ENCODE peak calls at places on chromosomes 16 and 17, in five cellular contexts. D is lung, F is hepatocyte, S is fibroblast of lung, M is psoas muscle. U is an unnamed sample. For H3K4me1, the result is how much of the 10 kb centered on the place peaks cover.

GRCh38 chr16:49801290-49801689 is 54.6 kb downstream of the ZNF423 start:
- DNase-seq in S (no peak), F (no peak), M (no peak), D (no peak), U (no peak)

GRCh38 chr16:80296034-80296433 is 244.8 kb upstream of the DYNLRB2 start:
- DNase-seq in F (no peak), M (no peak), D (no peak), S (no peak), U (no peak)

GRCh38 chr17:39676198-39676819 is 8.1 kb downstream of the PNMT start:
- DNase-seq in D (peak), M (no peak), F (no peak), S (no peak), U (peak)

GRCh38 chr16:87436225-87437172 is 44.4 kb downstream of the MAP1LC3B start:
- DNase-seq in F (no peak), D (no peak), M (peak), S (no peak), U (no peak)

GRCh38 chr16:49739381-49739780 is 116.5 kb downstream of the ZNF423 start:
- DNase-seq in S (no peak), M (no peak), F (no peak), D (no peak), U (no peak)

GRCh38 chr16:88678224-88678979 is 7.9 kb downstream of the SNAI3 start:
- DNase-seq in D (no peak), M (no peak), F (no peak), S (no peak), U (no peak)

GRCh38 chr17:59641799-59642484 is 22.2 kb downstream of the CLTC start:
- DNase-seq in F (no peak), M (no peak), S (no peak), D (no peak), U (no peak)

GRCh38 chr16:4392382-4393242 is 21.0 kb downstream of the VASN start:
- DNase-seq in D (no peak), F (peak), M (no peak), S (peak), U (no peak)

GRCh38 chr17:10116676-10117075 is 81.7 kb downstream of the GAS7 start:
- DNase-seq in F (no peak), S (no peak), D (no peak), M (no peak), U (no peak)

GRCh38 chr17:39820541-39820940 is 43.6 kb downstream of the IKZF3 start:
- DNase-seq in D (no peak), S (no peak), F (no peak), M (no peak), U (no peak)

GRCh38 chr16:8712589-8713361 is 38.4 kb downstream of the ABAT start:
- DNase-seq in D (no peak), F (peak), M (no peak), S (no peak), U (no peak)

GRCh38 chr17:82242977-82243647 is 14.3 kb downstream of the SLC16A3 start:
- DNase-seq in D (peak), F (peak), S (peak), M (peak), U (peak)

GRCh38 chr17:49494937-49495841 is at the start of gene NGFR:
- DNase-seq in M (peak), D (no peak), F (peak), S (no peak), U (peak)

GRCh38 chr17:50675190-50675589 is 32.5 kb downstream of the ANKRD40 start:
- DNase-seq in M (no peak), F (no peak), D (no peak), S (no peak), U (no peak)

GRCh38 chr17:56699186-56699895 is 105.8 kb downstream of the NOG start:
- DNase-seq in S (peak), F (peak), D (peak), M (peak), U (peak)

GRCh38 chr17:13337864-13338371 is 263.8 kb downstream of the HS3ST3A1 start:
- DNase-seq in D (no peak), F (peak), M (no peak), S (peak), U (no peak)

GRCh38 chr16:88404769-88405168 is 22.0 kb downstream of the ZNF469 start:
- DNase-seq in D (no peak), S (no peak), M (no peak), F (no peak), U (no peak)

GRCh38 chr17:10215286-10215685 is 16.9 kb upstream of the GAS7 start:
- DNase-seq in M (no peak), S (no peak), D (no peak), F (no peak), U (no peak)

GRCh38 chr16:22912654-22913053 is 98.7 kb downstream of the HS3ST2 start:
- DNase-seq in F (no peak), M (no peak), D (no peak), S (no peak), U (no peak)

GRCh38 chr17:45284176-45285140 is 22.6 kb upstream of the SPATA32 start:
- DNase-seq in F (no peak), D (no peak), S (no peak), M (peak), U (peak)

GRCh38 chr16:88383401-88384221 is 852 bp downstream of the ZNF469 start:
- DNase-seq in F (peak), S (peak), M (peak), D (no peak), U (no peak)

GRCh38 chr17:43712397-43712796 is 46.2 kb downstream of the SOST start:
- DNase-seq in M (no peak), F (no peak), D (no peak), S (no peak), U (no peak)

GRCh38 chr16:85357924-85358505 is 245.7 kb upstream of the CIBAR2 start:
- DNase-seq in D (no peak), M (no peak), S (no peak), F (no peak), U (no peak)

GRCh38 chr16:85356157-85356556 is 243.9 kb upstream of the CIBAR2 start:
- DNase-seq in M (no peak), S (no peak), D (no peak), F (no peak), U (no peak)

GRCh38 chr16:85355515-85355837 is 243.2 kb upstream of the CIBAR2 start:
- DNase-seq in M (no peak), S (no peak), D (no peak), F (no peak), U (no peak)

GRCh38 chr16:85358704-85359146 is 246.5 kb upstream of the CIBAR2 start:
- DNase-seq in F (no peak), S (no peak), D (no peak), M (no peak), U (no peak)

GRCh38 chr16:85357323-85357722 is 245.1 kb upstream of the CIBAR2 start:
- DNase-seq in M (no peak), D (no peak), S (no peak), F (no peak), U (no peak)
- H3K4me1 ChIP-seq in M (under half), D (under half), S (under half), F (half or more), U (under half)

GRCh38 chr17:4230142-4230541 is 33.6 kb downstream of the ANKFY1 start:
- DNase-seq in F (peak), S (peak), D (peak), M (no peak), U (no peak)
- H3K27ac ChIP-seq in F (peak), S (peak), D (peak), M (peak), U (peak)

DNA sequence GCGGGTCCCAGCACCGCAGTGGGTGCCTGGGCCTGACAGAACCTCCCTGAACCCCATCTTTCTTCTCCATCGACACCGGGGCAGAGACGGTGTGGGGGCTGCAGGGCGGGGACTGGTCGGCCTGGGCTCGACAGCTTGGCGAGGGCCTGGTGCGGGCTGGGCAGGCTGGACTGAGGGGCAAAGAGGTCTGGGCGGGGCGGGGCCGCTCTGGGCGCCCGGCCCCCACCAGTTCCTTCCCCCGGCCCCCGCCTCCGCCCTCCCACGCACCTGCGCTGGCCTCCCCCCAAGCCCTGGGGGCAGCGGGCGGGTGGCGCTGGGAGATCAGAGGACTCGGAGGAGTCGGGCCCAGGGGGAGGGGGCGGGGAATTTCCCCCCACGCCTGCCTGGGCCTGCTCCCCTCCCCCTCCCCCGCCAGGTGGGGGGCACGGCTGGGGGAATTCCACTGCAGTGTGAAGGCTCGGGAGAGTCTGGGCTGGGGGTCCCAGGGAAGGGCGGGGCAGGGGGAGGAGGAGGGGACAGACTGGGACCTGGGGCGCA is 933 bp upstream of the KREMEN2 start:
- DNase-seq in S (no peak), M (no peak), D (no peak), F (peak), U (no peak)
- H3K4me1 ChIP-seq in S (under half), M (under half), D (under half), F (under half), U (under half)

DNA sequence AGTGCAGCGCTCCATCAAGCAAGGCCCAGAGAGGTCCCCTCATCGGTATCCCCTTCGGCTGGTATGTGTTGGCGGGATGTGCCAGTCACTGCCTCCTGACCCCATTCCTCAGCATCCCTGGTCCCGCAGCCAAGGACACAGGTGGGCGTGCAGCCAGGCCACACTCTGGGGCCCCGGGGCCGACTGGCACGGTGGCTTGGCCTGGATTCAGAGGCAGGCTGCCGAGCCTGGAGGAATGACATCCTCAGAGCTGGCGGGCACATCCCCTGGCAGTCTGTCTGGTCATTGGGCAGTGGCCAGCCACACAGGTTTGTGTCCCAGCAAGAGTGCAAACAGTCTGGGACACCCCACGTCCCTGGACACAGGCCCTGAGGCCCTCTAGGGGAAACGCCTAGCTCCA is 111.1 kb downstream of the SDK2 start:
- DNase-seq in M (peak), D (no peak), S (no peak), F (no peak), U (peak)
- H3K27ac ChIP-seq in M (no peak), D (no peak), S (no peak), F (no peak), U (no peak)

DNA sequence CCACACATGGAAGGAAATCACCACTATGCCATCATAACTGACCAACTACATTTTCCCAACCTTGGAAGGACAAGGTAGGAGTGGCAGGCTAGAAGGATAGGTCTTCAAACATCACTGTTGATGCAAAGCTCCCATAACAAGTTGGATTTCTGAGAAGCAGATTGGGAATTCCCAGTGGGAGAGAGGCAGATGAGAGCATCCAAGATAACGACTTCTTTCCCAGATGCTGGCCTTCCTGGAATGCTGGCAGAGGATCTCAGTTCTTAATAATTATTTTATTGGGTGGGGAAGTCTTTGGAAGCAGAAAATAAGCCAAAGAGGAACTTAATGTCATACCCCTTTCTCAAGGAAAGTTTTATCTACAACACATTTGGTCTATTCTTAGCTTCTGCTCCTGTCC is 64.5 kb downstream of the MPRIP start:
- DNase-seq in M (no peak), F (no peak), D (no peak), S (no peak), U (peak)
- H3K4me1 ChIP-seq in M (half or more), F (under half), D (half or more), S (under half), U (half or more)

GRCh38 chr17:67439269-67439668 is 62.2 kb downstream of the PITPNC1 start:
- DNase-seq in D (no peak), F (no peak), S (no peak), M (no peak), U (no peak)
- H3K27ac ChIP-seq in D (no peak), F (no peak), S (no peak), M (no peak), U (no peak)

GRCh38 chr16:85565340-85565739 is 47.8 kb upstream of the GSE1 start:
- DNase-seq in F (no peak), M (no peak), D (no peak), S (no peak), U (no peak)
- H3K4me1 ChIP-seq in F (half or more), M (under half), D (half or more), S (under half), U (under half)

DNA sequence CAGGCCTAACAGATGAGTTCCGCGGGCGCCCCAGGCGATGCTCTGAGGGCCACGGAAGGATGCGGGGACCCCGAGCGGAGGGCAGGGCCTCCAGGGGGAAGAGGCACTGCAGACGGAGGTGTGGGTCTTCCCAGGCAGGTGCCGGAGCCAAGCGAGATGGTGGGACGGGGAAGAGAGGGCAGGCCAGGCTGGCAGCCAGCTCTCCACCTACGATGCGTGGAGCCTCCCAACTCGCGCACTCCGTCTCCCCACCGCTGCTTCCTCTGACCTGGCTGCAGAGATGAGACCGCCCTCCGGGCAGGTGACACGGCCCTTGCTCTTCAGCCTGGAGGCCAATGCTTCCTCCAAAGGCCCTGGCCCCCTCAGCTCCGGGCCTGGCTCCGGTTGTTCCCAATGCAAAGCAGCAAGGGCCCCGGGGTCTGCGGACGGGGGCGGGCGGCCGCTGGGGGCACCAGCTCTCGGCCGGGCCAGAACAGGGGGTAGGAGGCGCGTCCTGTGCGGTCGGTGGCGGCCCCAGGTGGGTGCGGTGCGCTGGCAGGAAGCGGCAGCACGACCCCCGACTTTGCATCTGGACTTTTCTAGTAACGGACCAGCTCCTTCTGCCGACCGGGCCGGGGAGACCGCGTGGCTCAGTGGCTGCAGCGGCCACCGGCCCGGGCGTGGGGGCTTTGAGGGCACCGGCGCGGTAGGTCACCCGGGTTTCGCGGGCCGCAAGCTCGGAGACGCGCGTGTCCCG is 1.5 kb upstream of the SOX8 start:
- DNase-seq in M (no peak), D (no peak), F (no peak), S (no peak), U (no peak)
- H3K27ac ChIP-seq in M (no peak), D (no peak), F (no peak), S (no peak), U (peak)

GRCh38 chr17:81093576-81094223 is 58.7 kb downstream of the BAIAP2 start:
- DNase-seq in F (no peak), M (no peak), S (no peak), D (no peak), U (no peak)

GRCh38 chr17:81095608-81095888 is 60.6 kb downstream of the BAIAP2 start:
- DNase-seq in S (no peak), F (no peak), D (no peak), M (no peak), U (no peak)

GRCh38 chr17:81094224-81094743 is 59.3 kb downstream of the BAIAP2 start:
- DNase-seq in F (no peak), D (no peak), M (no peak), S (no peak), U (no peak)

GRCh38 chr17:81096741-81097133 is 61.8 kb downstream of the BAIAP2 start:
- DNase-seq in S (no peak), M (no peak), F (no peak), D (no peak), U (no peak)

GRCh38 chr17:81094744-81095607 is 60.0 kb downstream of the BAIAP2 start:
- DNase-seq in D (peak), M (peak), F (peak), S (peak), U (no peak)
- H3K4me1 ChIP-seq in D (under half), M (under half), F (half or more), S (under half), U (under half)

U was measured in heart right ventricle.